ENCODE peak calls at places on chromosomes 13 and 19, in eight cellular contexts. E is tibial nerve; Q is CD8-positive, alpha-beta T cell; C is esophagus squamous epithelium; A is adrenal gland; T is PC-3; X is cardiac muscle cell; D is ovary. N is an unnamed sample.

GRCh38 chr13:114341003-114341777 is 26.9 kb downstream of the CHAMP1 start:
- DNase-seq in E (no peak), Q (no peak), T (no peak), A (no peak), D (no peak), C (no peak), X (no peak), N (peak)

GRCh38 chr13:94416454-94417080 is 62.9 kb downstream of the DCT start:
- DNase-seq in A (no peak), T (peak), X (peak), C (no peak), Q (no peak), D (no peak), E (no peak), N (peak)

GRCh38 chr19:17402982-17403855 is 2.2 kb downstream of the BST2 start:
- DNase-seq in E (no peak), D (peak), C (no peak), A (peak), X (peak), T (no peak), Q (peak), N (peak)

GRCh38 chr19:28823338-28823961 is 389.5 kb downstream of the UQCRFS1 start:
- DNase-seq in X (no peak), A (no peak), D (no peak), C (no peak), E (no peak), T (no peak), Q (no peak), N (peak)

GRCh38 chr19:57105976-57106610 is 13.7 kb upstream of the USP29 start:
- DNase-seq in D (no peak), T (no peak), C (no peak), Q (no peak), A (no peak), E (no peak), X (no peak), N (no peak)

GRCh38 chr13:66313408-66313807 is 916.7 kb downstream of the PCDH9 start:
- DNase-seq in T (peak), X (no peak), C (no peak), E (no peak), A (no peak), D (no peak), Q (no peak), N (no peak)

GRCh38 chr13:29849071-29849541 is 1.3 kb downstream of the UBL3 start:
- DNase-seq in E (no peak), Q (no peak), D (no peak), C (no peak), A (peak), T (peak), X (peak), N (no peak)

GRCh38 chr13:21012841-21013681 is 48.3 kb downstream of the LATS2 start:
- DNase-seq in C (no peak), Q (no peak), X (no peak), A (peak), D (no peak), T (no peak), E (no peak), N (no peak)

GRCh38 chr13:30744056-30744684 is 8.8 kb downstream of the ALOX5AP start:
- DNase-seq in D (peak), Q (peak), A (peak), C (peak), E (no peak), T (peak), X (no peak), N (no peak)

GRCh38 chr13:107803822-107804495 is 411.4 kb downstream of the LIG4 start:
- DNase-seq in A (no peak), E (no peak), D (no peak), C (no peak), Q (no peak), T (no peak), X (no peak), N (no peak)

GRCh38 chr19:18650048-18650435 is 13.2 kb downstream of the KLHL26 start:
- DNase-seq in T (no peak), D (peak), C (no peak), X (no peak), E (peak), A (no peak), Q (no peak), N (no peak)

GRCh38 chr13:50384724-50385123 is 369.5 kb downstream of the KCNRG start:
- DNase-seq in Q (no peak), C (no peak), A (no peak), X (no peak), T (no peak), E (no peak), D (no peak), N (no peak)

GRCh38 chr19:53877361-53877766 is 4.6 kb upstream of the PRKCG start:
- DNase-seq in D (no peak), X (no peak), T (no peak), Q (no peak), A (no peak), E (no peak), C (no peak), N (no peak)

GRCh38 chr19:51277112-51277511 is 26.2 kb downstream of the SIGLECL1 start:
- DNase-seq in T (no peak), E (no peak), X (no peak), D (no peak), A (no peak), C (no peak), Q (no peak), N (no peak)

GRCh38 chr19:40300668-40301067 is 15.5 kb upstream of the AKT2 start:
- DNase-seq in Q (no peak), D (no peak), E (no peak), C (no peak), T (no peak), A (no peak), X (no peak), N (no peak)

GRCh38 chr19:39943586-39943985 is 9.2 kb upstream of the FCGBP start:
- DNase-seq in T (no peak), E (no peak), A (no peak), X (no peak), D (no peak), Q (no peak), C (no peak), N (no peak)

GRCh38 chr13:111183087-111183645 is 68.1 kb downstream of the ARHGEF7 start:
- DNase-seq in D (no peak), X (no peak), Q (no peak), E (no peak), C (no peak), A (no peak), T (no peak), N (no peak)

GRCh38 chr13:28173793-28174192 is 35.4 kb downstream of the PAN3 start:
- DNase-seq in C (no peak), X (no peak), T (peak), Q (no peak), A (no peak), E (no peak), D (no peak), N (no peak)

GRCh38 chr13:98020271-98020670 is 66.8 kb downstream of the IPO5 start:
- DNase-seq in A (no peak), T (no peak), D (no peak), C (no peak), E (no peak), Q (no peak), X (no peak), N (no peak)

GRCh38 chr19:41351339-41352245 is 2.1 kb downstream of the TGFB1 start:
- DNase-seq in C (peak), X (peak), E (no peak), A (peak), T (peak), Q (peak), D (peak), N (peak)

GRCh38 chr19:35088514-35088913 is 27.1 kb upstream of the FXYD3 start:
- DNase-seq in A (no peak), X (no peak), T (peak), Q (no peak), D (no peak), C (no peak), E (no peak), N (no peak)

GRCh38 chr13:101514695-101515275 is 62.3 kb downstream of the ITGBL1 start:
- DNase-seq in D (no peak), X (peak), Q (no peak), T (peak), C (no peak), A (peak), E (no peak), N (no peak)

DNA sequence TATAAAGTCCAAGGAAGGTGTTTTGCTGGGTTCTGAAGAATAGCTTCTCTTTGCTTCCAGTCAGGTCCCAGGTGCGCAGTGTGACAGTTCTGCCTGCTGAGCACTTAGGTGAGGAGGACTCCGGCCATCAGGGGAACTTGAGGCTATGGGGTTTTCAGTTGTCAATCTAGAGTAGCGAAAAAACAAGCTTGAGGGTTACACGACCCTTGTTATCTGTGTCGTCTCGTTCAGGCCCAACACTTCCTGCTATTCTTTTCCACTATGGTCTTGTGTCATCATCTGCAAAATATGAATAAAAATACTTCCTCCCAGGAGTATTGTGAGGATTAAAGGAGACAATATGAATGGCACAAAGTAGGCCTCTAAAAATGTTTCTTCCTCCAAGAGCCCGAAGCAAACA is 40.3 kb upstream of the RCBTB2 start:
- DNase-seq in A (no peak), D (no peak), Q (no peak), E (no peak), C (no peak), X (no peak), T (no peak), N (no peak)
- H3K27ac ChIP-seq in A (no peak), D (no peak), Q (no peak), E (no peak), C (peak), X (no peak), T (no peak), N (no peak)

GRCh38 chr19:38669532-38669931 is 22.1 kb downstream of the ACTN4 start:
- DNase-seq in C (no peak), Q (no peak), T (no peak), A (no peak), E (no peak), X (no peak), D (no peak), N (no peak)
- H3K27ac ChIP-seq in C (peak), Q (no peak), T (no peak), A (peak), E (no peak), X (peak), D (no peak), N (no peak)

DNA sequence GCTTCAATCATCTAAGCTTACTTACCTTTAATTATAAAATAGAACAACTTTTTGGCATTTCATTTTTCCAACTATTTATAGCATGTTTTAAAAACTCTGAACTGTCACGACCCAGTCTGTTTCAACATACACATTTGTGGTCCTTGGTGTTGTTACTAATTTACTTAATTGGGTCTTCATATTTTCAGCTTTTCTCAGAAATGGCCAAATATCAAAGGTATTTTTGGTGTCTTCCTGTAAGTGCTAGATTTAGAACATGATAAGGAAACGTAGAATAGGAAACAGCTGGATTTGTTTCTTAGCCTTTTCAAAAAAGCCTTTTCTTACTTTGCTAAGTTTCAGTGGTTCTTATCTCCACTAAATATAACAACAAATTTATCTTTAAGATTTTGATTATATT is 11.4 kb downstream of the LPAR6 start:
- DNase-seq in A (no peak), E (no peak), X (no peak), D (no peak), T (no peak), Q (no peak), C (no peak), N (no peak)
- H3K27ac ChIP-seq in A (peak), E (peak), X (no peak), D (no peak), T (no peak), Q (no peak), C (peak), N (no peak)

DNA sequence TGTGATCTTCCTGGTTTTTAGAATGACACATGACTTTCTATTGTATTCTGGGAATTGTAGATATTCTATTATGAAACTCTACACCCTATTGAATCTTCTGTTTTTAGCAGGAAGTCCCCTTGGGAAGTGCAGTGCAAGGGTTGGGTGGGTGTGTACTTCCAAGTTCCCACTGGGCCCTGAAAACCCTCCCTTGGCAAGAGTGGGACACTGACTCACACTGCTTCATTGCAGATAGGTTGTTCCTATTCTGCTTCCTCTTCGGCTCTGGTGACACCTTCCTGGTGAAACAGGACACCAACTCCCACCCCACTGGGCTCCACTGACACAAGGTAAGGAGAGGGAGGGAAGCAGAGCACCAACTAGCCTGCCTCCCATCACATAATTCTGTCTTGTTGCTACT is 121.8 kb downstream of the KCTD12 start:
- DNase-seq in C (no peak), T (peak), Q (no peak), E (peak), A (peak), X (no peak), D (no peak), N (no peak)
- H3K27ac ChIP-seq in C (no peak), T (no peak), Q (no peak), E (no peak), A (no peak), X (no peak), D (no peak), N (no peak)

DNA sequence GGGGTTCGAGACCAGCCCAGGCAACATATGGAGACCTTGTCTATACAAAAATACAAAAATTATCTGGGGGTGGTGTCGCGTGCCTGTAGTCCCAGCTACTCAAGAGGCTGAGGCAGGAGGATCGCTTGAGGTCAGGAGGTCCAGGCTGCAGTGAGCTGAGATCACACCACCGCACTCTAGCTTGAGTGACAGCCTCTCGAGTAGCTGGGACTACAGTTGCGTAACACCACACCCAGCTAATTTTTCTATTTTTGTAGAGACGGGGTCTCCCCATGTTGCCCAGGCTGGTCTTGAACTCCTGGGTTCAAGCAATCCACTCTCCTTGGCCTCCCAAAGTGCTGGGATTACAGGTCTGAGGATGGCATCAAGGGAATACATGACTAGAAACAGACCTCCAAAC is 30.8 kb upstream of the MUC16 start:
- DNase-seq in E (no peak), D (no peak), A (no peak), T (no peak), Q (no peak), C (no peak), X (no peak), N (no peak)
- H3K27ac ChIP-seq in E (no peak), D (no peak), A (no peak), T (peak), Q (no peak), C (no peak), X (no peak), N (no peak)

GRCh38 chr19:13060964-13061927 is 41.4 kb downstream of the LYL1 start:
- DNase-seq in A (peak), C (peak), T (peak), X (peak), Q (peak), D (peak), E (peak), N (peak)
- H3K27ac ChIP-seq in A (no peak), C (peak), T (peak), X (no peak), Q (no peak), D (peak), E (peak), N (no peak)

GRCh38 chr13:110136660-110137585 is 170.0 kb downstream of the COL4A1 start:
- DNase-seq in X (peak), A (no peak), Q (no peak), E (no peak), D (no peak), T (no peak), C (no peak), N (peak)
- H3K27ac ChIP-seq in X (no peak), A (no peak), Q (no peak), E (no peak), D (no peak), T (no peak), C (no peak), N (no peak)

GRCh38 chr19:6113616-6114188 is 3.4 kb upstream of the RFX2 start:
- DNase-seq in D (no peak), T (no peak), X (no peak), C (no peak), A (no peak), Q (no peak), E (no peak), N (no peak)

GRCh38 chr19:6105444-6105843 is 4.9 kb downstream of the RFX2 start:
- DNase-seq in E (no peak), X (no peak), A (no peak), Q (no peak), T (no peak), D (no peak), C (no peak), N (no peak)

GRCh38 chr19:6108721-6109633 is 1.3 kb downstream of the RFX2 start:
- DNase-seq in E (peak), T (peak), Q (peak), X (no peak), D (peak), C (no peak), A (peak), N (peak)

GRCh38 chr19:6109947-6110346 is 353 bp downstream of the RFX2 start:
- DNase-seq in T (no peak), D (peak), X (no peak), E (no peak), A (peak), C (no peak), Q (no peak), N (no peak)

GRCh38 chr19:6110360-6110977 is at the start of gene RFX2:
- DNase-seq in D (peak), A (peak), E (peak), Q (peak), X (peak), C (peak), T (peak), N (peak)
- H3K27ac ChIP-seq in D (peak), A (peak), E (peak), Q (peak), X (no peak), C (peak), T (no peak), N (no peak)

N was measured in H9.